ENCODE peak calls at places on chromosome 10, in nine cellular contexts. Y, N, I, E, A, T, O, C and V are unnamed samples. For H3K27me3 and H3K36me3, the result is how much of the 10 kb centered on the place peaks cover.

GRCh38 chr10:123480845-123481244 is 185.3 kb upstream of the GPR26 start:
- DNase-seq in Y (no peak), N (no peak), I (no peak), E (peak), A (no peak), T (no peak), O (no peak), C (no peak), V (no peak)

GRCh38 chr10:122113161-122113944 is 124.4 kb downstream of the TACC2 start:
- DNase-seq in Y (peak), N (peak), I (peak), E (peak), A (peak), T (peak), O (peak), C (peak), V (no peak)

GRCh38 chr10:69025370-69025896 is 36.8 kb downstream of the KIFBP start:
- DNase-seq in Y (no peak), N (no peak), I (no peak), E (no peak), A (no peak), T (no peak), O (no peak), C (no peak), V (no peak)

GRCh38 chr10:124703778-124704427 is 40.3 kb downstream of the FAM53B start:
- DNase-seq in Y (no peak), N (peak), I (no peak), E (peak), A (peak), T (no peak), O (peak), C (no peak), V (no peak)

GRCh38 chr10:24944512-24945255 is 7.7 kb downstream of the PRTFDC1 start:
- DNase-seq in Y (peak), N (no peak), I (no peak), E (no peak), A (no peak), T (peak), O (peak), C (peak), V (peak)

GRCh38 chr10:110445871-110446270 is 51.8 kb upstream of the DUSP5 start:
- DNase-seq in Y (no peak), N (peak), I (no peak), E (peak), A (no peak), T (no peak), O (no peak), C (no peak), V (no peak)

GRCh38 chr10:28837613-28838390 is 160.5 kb downstream of the BAMBI start:
- DNase-seq in Y (no peak), N (no peak), I (peak), E (no peak), A (no peak), T (no peak), O (no peak), C (no peak), V (no peak)

GRCh38 chr10:13890617-13891541 is 304.1 kb downstream of the PRPF18 start:
- DNase-seq in Y (peak), N (peak), I (no peak), E (peak), A (peak), T (no peak), O (peak), C (peak), V (peak)

GRCh38 chr10:27383595-27384542 is 120.2 kb upstream of the RAB18 start:
- DNase-seq in Y (peak), N (no peak), I (peak), E (no peak), A (no peak), T (no peak), O (no peak), C (peak), V (peak)

GRCh38 chr10:88915781-88916180 is 35.7 kb downstream of the STAMBPL1 start:
- DNase-seq in Y (no peak), N (no peak), I (no peak), E (no peak), A (no peak), T (no peak), O (no peak), C (peak), V (no peak)

GRCh38 chr10:6328708-6329423 is 126.1 kb downstream of the PFKFB3 start:
- DNase-seq in Y (no peak), N (peak), I (no peak), E (no peak), A (peak), T (no peak), O (peak), C (no peak), V (no peak)

GRCh38 chr10:132360766-132361447 is 28.9 kb downstream of the LRRC27 start:
- DNase-seq in Y (no peak), N (no peak), I (no peak), E (peak), A (no peak), T (no peak), O (no peak), C (peak), V (no peak)

GRCh38 chr10:132784582-132785432 is 1.1 kb downstream of the NKX6-2 start:
- DNase-seq in Y (no peak), N (no peak), I (no peak), E (no peak), A (no peak), T (no peak), O (no peak), C (no peak), V (no peak)

GRCh38 chr10:88116491-88116890 is 253.1 kb downstream of the PTEN start:
- DNase-seq in Y (peak), N (no peak), I (peak), E (no peak), A (no peak), T (no peak), O (no peak), C (no peak), V (peak)

GRCh38 chr10:86649471-86650150 is 4.7 kb upstream of the OPN4 start:
- DNase-seq in Y (no peak), N (no peak), I (no peak), E (peak), A (no peak), T (no peak), O (no peak), C (no peak), V (no peak)

GRCh38 chr10:73244866-73245477 is 2.1 kb downstream of the DNAJC9 start:
- DNase-seq in Y (no peak), N (no peak), I (no peak), E (no peak), A (no peak), T (no peak), O (no peak), C (no peak), V (no peak)

GRCh38 chr10:30247704-30248103 is 101.4 kb downstream of the MTPAP start:
- DNase-seq in Y (no peak), N (no peak), I (no peak), E (no peak), A (no peak), T (no peak), O (no peak), C (no peak), V (no peak)

GRCh38 chr10:104767745-104768144 is 126.7 kb downstream of the SORCS3 start:
- DNase-seq in Y (no peak), N (no peak), I (no peak), E (no peak), A (no peak), T (no peak), O (no peak), C (no peak), V (peak)

GRCh38 chr10:5537684-5538083 is 12.9 kb downstream of the CALML3 start:
- DNase-seq in Y (no peak), N (no peak), I (no peak), E (peak), A (peak), T (peak), O (no peak), C (no peak), V (no peak)

GRCh38 chr10:101588879-101589278 is 758 bp downstream of the DPCD start:
- DNase-seq in Y (peak), N (peak), I (no peak), E (no peak), A (no peak), T (no peak), O (no peak), C (peak), V (peak)

GRCh38 chr10:121891103-121891502 is 36.7 kb downstream of the ATE1 start:
- DNase-seq in Y (no peak), N (no peak), I (no peak), E (no peak), A (no peak), T (no peak), O (no peak), C (no peak), V (no peak)

GRCh38 chr10:122050811-122051210 is 61.8 kb downstream of the TACC2 start:
- DNase-seq in Y (no peak), N (no peak), I (no peak), E (no peak), A (no peak), T (no peak), O (no peak), C (no peak), V (no peak)

GRCh38 chr10:132055616-132056015 is 10.1 kb upstream of the JAKMIP3 start:
- DNase-seq in Y (no peak), N (peak), I (no peak), E (no peak), A (no peak), T (no peak), O (no peak), C (no peak), V (no peak)

GRCh38 chr10:94403034-94403822 is 887 bp downstream of the TBC1D12 start:
- DNase-seq in Y (peak), N (peak), I (peak), E (peak), A (peak), T (peak), O (peak), C (peak), V (peak)

GRCh38 chr10:32981760-32982159 is 23.7 kb upstream of the ITGB1 start:
- DNase-seq in Y (peak), N (peak), I (no peak), E (no peak), A (no peak), T (peak), O (peak), C (peak), V (peak)

GRCh38 chr10:87505366-87506113 is 847 bp downstream of the MINPP1 start:
- DNase-seq in Y (peak), N (peak), I (peak), E (peak), A (peak), T (peak), O (peak), C (peak), V (peak)

GRCh38 chr10:1476106-1476803 is 261.1 kb downstream of the ADARB2 start:
- DNase-seq in Y (no peak), N (no peak), I (no peak), E (no peak), A (no peak), T (no peak), O (no peak), C (no peak), V (no peak)
- H3K27me3 ChIP-seq in Y (under half), N (under half), I (under half), E (under half), A (under half), T (under half), O (under half), C (under half), V (under half)

GRCh38 chr10:15473401-15473777 is 102.3 kb upstream of the FAM171A1 start:
- DNase-seq in Y (no peak), N (no peak), I (no peak), E (no peak), A (no peak), T (no peak), O (no peak), C (no peak), V (no peak)
- H3K36me3 ChIP-seq in Y (under half), N (under half), I (under half), E (under half), A (under half), T (under half), O (under half), C (under half), V (under half)

GRCh38 chr10:60734226-60734625 is 44.1 kb upstream of the CDK1 start:
- DNase-seq in Y (no peak), N (no peak), I (no peak), E (no peak), A (no peak), T (no peak), O (no peak), C (no peak), V (no peak)
- H3K27me3 ChIP-seq in Y (half or more), N (under half), I (under half), E (under half), A (under half), T (under half), O (under half), C (half or more), V (under half)

DNA sequence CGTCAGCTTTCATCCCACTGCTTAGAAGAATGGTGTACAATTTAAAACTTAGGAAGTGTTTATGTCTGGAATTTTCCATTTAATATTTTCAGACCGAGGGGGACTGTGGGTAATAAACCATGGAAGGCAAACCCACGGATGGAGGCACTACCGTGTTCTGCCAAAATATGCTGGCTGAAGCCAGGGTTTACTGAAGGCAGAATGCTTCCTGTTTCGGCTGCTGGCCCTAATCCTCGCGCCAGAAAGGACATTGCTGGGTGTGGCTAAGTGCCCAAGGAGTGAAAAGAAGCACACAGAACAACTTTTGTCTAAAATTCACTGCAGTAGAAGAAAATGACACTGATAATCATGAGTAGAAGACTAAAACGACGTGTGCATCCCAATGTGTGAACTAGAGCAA is 32.3 kb downstream of the PITRM1 start:
- DNase-seq in Y (no peak), N (no peak), I (no peak), E (peak), A (no peak), T (no peak), O (no peak), C (no peak), V (no peak)
- H3K36me3 ChIP-seq in Y (half or more), N (under half), I (half or more), E (half or more), A (half or more), T (half or more), O (under half), C (half or more), V (under half)

GRCh38 chr10:98115388-98115787 is 19.1 kb upstream of the R3HCC1L start:
- DNase-seq in Y (no peak), N (no peak), I (no peak), E (no peak), A (no peak), T (no peak), O (no peak), C (no peak), V (no peak)
- H3K27me3 ChIP-seq in Y (under half), N (under half), I (under half), E (under half), A (under half), T (under half), O (under half), C (under half), V (under half)

DNA sequence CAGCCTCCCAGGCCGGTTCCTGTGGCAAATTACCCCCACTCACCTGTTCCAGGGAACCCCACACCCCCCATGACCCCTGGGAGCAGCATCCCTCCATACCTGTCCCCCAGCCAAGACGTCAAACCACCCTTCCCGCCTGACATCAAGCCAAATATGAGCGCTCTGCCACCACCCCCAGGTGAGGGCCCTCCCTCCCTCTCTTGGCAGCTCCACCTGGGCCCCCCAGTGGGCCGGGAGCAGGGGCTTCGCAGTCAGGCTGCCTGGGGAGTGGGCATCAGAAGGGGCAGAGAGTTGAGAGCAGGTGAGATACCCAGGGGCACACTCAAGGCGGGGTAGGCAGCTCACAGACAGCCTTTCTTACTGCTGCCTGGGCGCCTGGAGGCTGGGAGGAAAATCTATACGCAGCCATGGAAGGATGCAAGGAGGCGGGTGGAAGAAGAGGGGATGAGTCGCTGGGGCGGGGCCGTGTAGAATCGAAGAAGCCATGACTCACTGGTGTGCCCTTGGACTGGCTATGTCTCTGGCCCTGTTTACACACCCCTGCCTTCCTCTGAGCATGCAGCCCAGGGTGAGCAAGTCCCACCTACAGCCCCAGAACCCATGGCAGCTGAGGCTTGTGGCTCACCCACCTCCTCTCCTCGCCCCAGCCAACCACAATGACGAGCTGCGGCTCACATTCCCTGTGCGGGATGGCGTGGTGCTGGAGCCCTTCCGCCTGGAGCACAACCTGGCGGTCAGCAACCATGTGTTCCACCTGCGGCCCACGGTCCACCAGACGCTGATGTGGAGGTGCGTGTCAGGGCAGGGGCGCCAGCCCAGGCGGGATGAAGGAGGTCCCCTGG is 48.6 kb upstream of the PPIF start:
- DNase-seq in Y (peak), N (peak), I (peak), E (peak), A (peak), T (peak), O (peak), C (peak), V (peak)
- H3K36me3 ChIP-seq in Y (half or more), N (under half), I (half or more), E (half or more), A (half or more), T (half or more), O (under half), C (half or more), V (half or more)

DNA sequence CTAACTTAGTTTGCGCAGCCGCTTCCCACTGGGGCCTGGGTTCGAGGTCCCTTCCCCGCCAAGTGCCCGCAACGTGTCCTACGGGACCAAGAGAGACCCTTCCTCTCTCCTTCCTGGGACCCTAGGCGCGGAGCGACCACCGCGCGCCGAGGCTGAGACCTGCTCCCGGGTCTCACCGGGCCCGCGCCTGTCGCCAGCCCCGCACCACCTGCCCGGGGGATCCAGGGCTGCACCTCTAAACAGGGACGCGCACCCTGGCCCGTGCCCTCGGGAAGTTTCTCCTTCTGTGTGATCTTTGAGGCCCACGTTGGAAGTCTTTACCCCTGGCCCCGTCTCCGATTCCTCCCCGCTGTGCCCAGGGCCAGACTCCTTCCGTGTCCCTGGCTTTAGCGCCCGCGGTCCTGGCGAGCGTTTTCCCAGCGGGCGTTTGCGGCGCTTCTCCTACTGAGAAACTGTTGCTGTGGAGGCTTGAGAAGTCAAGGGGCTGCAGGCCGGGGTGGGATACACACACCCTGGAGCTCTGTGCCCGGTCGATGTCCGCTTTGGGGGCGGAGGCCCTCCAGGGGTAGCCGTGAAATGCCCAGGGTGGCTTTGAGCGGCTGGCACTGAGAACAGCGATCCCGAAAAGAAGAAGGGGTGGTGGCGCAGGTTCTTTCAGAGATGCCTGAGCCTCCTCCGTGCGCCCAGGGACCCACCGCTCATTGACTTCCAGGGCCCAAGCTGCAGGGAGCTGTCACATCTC is 575 bp downstream of the PLPP4 start:
- DNase-seq in Y (no peak), N (no peak), I (no peak), E (no peak), A (no peak), T (no peak), O (no peak), C (no peak), V (no peak)
- H3K27me3 ChIP-seq in Y (under half), N (under half), I (under half), E (under half), A (half or more), T (half or more), O (under half), C (under half), V (under half)

GRCh38 chr10:12205082-12205481 is 9.1 kb downstream of the CDC123 start:
- DNase-seq in Y (no peak), N (no peak), I (no peak), E (no peak), A (no peak), T (no peak), O (no peak), C (no peak), V (no peak)

GRCh38 chr10:12198156-12198555 is 2.2 kb downstream of the CDC123 start:
- DNase-seq in Y (no peak), N (no peak), I (no peak), E (no peak), A (no peak), T (no peak), O (no peak), C (no peak), V (no peak)

GRCh38 chr10:12202230-12202629 is 6.2 kb downstream of the CDC123 start:
- DNase-seq in Y (no peak), N (no peak), I (no peak), E (no peak), A (no peak), T (no peak), O (no peak), C (no peak), V (no peak)

GRCh38 chr10:12200850-12201249 is 4.9 kb downstream of the CDC123 start:
- DNase-seq in Y (no peak), N (no peak), I (no peak), E (no peak), A (no peak), T (no peak), O (no peak), C (no peak), V (no peak)

GRCh38 chr10:12201543-12201942 is 5.6 kb downstream of the CDC123 start:
- DNase-seq in Y (no peak), N (no peak), I (no peak), E (no peak), A (no peak), T (no peak), O (no peak), C (no peak), V (no peak)
- H3K36me3 ChIP-seq in Y (under half), N (under half), I (half or more), E (under half), A (half or more), T (under half), O (under half), C (half or more), V (under half)